ENCODE peak calls at places on chromosomes 3 and 15, in eight cellular contexts. One of them, this sample, is unnamed.

GRCh38 chr15:80426316-80426715 is 22.1 kb downstream of the ARNT2 start:
- DNase-seq in GM12891: no peak
- DNase-seq in H1: no peak
- DNase-seq in breast epithelium: no peak
- DNase-seq in A549: no peak
- DNase-seq in heart left ventricle: no peak
- DNase-seq in right lobe of liver: no peak
- DNase-seq in uterus: no peak
- DNase-seq in this sample: no peak

GRCh38 chr3:114313426-114313825 is 19.6 kb downstream of the TIGIT start:
- DNase-seq in right lobe of liver: no peak
- DNase-seq in GM12891: no peak
- DNase-seq in A549: no peak
- DNase-seq in breast epithelium: no peak
- DNase-seq in uterus: no peak
- DNase-seq in H1: no peak
- DNase-seq in heart left ventricle: no peak
- DNase-seq in this sample: no peak

GRCh38 chr3:5762506-5762905 is 575.0 kb downstream of the EDEM1 start:
- DNase-seq in heart left ventricle: no peak
- DNase-seq in GM12891: no peak
- DNase-seq in breast epithelium: no peak
- DNase-seq in uterus: no peak
- DNase-seq in H1: no peak
- DNase-seq in right lobe of liver: no peak
- DNase-seq in A549: no peak
- DNase-seq in this sample: no peak

GRCh38 chr15:61205427-61205826 is 23.7 kb downstream of the RORA start:
- DNase-seq in A549: no peak
- DNase-seq in H1: no peak
- DNase-seq in GM12891: no peak
- DNase-seq in right lobe of liver: no peak
- DNase-seq in breast epithelium: no peak
- DNase-seq in uterus: no peak
- DNase-seq in heart left ventricle: no peak
- DNase-seq in this sample: no peak

GRCh38 chr3:188698436-188698835 is 473.3 kb upstream of the TPRG1 start:
- DNase-seq in uterus: no peak
- DNase-seq in right lobe of liver: no peak
- DNase-seq in A549: no peak
- DNase-seq in heart left ventricle: no peak
- DNase-seq in H1: no peak
- DNase-seq in breast epithelium: no peak
- DNase-seq in GM12891: no peak
- DNase-seq in this sample: no peak

GRCh38 chr3:61858054-61858453 is 296.7 kb downstream of the PTPRG start:
- DNase-seq in breast epithelium: no peak
- DNase-seq in H1: no peak
- DNase-seq in uterus: no peak
- DNase-seq in GM12891: no peak
- DNase-seq in right lobe of liver: no peak
- DNase-seq in A549: no peak
- DNase-seq in heart left ventricle: no peak
- DNase-seq in this sample: no peak

GRCh38 chr15:59313703-59314332 is 58.9 kb downstream of the MYO1E start:
- DNase-seq in GM12891: no peak
- DNase-seq in uterus: peak
- DNase-seq in heart left ventricle: peak
- DNase-seq in A549: peak
- DNase-seq in breast epithelium: peak
- DNase-seq in right lobe of liver: peak
- DNase-seq in H1: no peak
- DNase-seq in this sample: no peak

GRCh38 chr3:32930161-32930560 is 21.3 kb upstream of the CCR4 start:
- DNase-seq in breast epithelium: no peak
- DNase-seq in H1: no peak
- DNase-seq in right lobe of liver: peak
- DNase-seq in heart left ventricle: no peak
- DNase-seq in A549: no peak
- DNase-seq in uterus: no peak
- DNase-seq in GM12891: no peak
- DNase-seq in this sample: no peak

GRCh38 chr15:35166730-35167359 is 81.8 kb upstream of the NANOGP8 start:
- DNase-seq in uterus: no peak
- DNase-seq in heart left ventricle: no peak
- DNase-seq in GM12891: no peak
- DNase-seq in H1: no peak
- DNase-seq in A549: no peak
- DNase-seq in breast epithelium: no peak
- DNase-seq in right lobe of liver: no peak
- DNase-seq in this sample: no peak

GRCh38 chr3:185595520-185595919 is 9.4 kb downstream of the SENP2 start:
- DNase-seq in H1: no peak
- DNase-seq in right lobe of liver: no peak
- DNase-seq in A549: no peak
- DNase-seq in breast epithelium: no peak
- DNase-seq in uterus: no peak
- DNase-seq in GM12891: no peak
- DNase-seq in heart left ventricle: no peak
- DNase-seq in this sample: no peak

GRCh38 chr3:42276419-42277132 is 10.6 kb upstream of the CCK start:
- DNase-seq in uterus: no peak
- DNase-seq in GM12891: no peak
- DNase-seq in heart left ventricle: no peak
- DNase-seq in H1: no peak
- DNase-seq in right lobe of liver: no peak
- DNase-seq in A549: no peak
- DNase-seq in breast epithelium: no peak
- DNase-seq in this sample: no peak

GRCh38 chr3:56758539-56758981 is 43.2 kb downstream of the ARHGEF3 start:
- DNase-seq in right lobe of liver: no peak
- DNase-seq in GM12891: peak
- DNase-seq in uterus: peak
- DNase-seq in breast epithelium: no peak
- DNase-seq in H1: no peak
- DNase-seq in heart left ventricle: no peak
- DNase-seq in A549: peak
- DNase-seq in this sample: peak

GRCh38 chr3:72665701-72666443 is 182.4 kb downstream of the SHQ1 start:
- DNase-seq in right lobe of liver: peak
- DNase-seq in uterus: no peak
- DNase-seq in H1: no peak
- DNase-seq in breast epithelium: peak
- DNase-seq in A549: peak
- DNase-seq in heart left ventricle: peak
- DNase-seq in GM12891: no peak
- DNase-seq in this sample: peak

GRCh38 chr3:138412821-138413531 is 21.4 kb upstream of the ESYT3 start:
- DNase-seq in right lobe of liver: no peak
- DNase-seq in breast epithelium: no peak
- DNase-seq in GM12891: no peak
- DNase-seq in H1: no peak
- DNase-seq in uterus: no peak
- DNase-seq in A549: no peak
- DNase-seq in heart left ventricle: no peak
- DNase-seq in this sample: no peak

GRCh38 chr3:126512916-126513650 is 4.5 kb downstream of the UROC1 start:
- DNase-seq in right lobe of liver: peak
- DNase-seq in heart left ventricle: no peak
- DNase-seq in GM12891: no peak
- DNase-seq in A549: no peak
- DNase-seq in uterus: no peak
- DNase-seq in breast epithelium: no peak
- DNase-seq in H1: no peak
- DNase-seq in this sample: no peak

GRCh38 chr15:52143862-52144261 is 31.3 kb upstream of the BCL2L10 start:
- DNase-seq in right lobe of liver: no peak
- DNase-seq in GM12891: no peak
- DNase-seq in A549: no peak
- DNase-seq in H1: no peak
- DNase-seq in uterus: no peak
- DNase-seq in heart left ventricle: no peak
- DNase-seq in breast epithelium: no peak
- DNase-seq in this sample: peak

GRCh38 chr15:31591908-31592307 is 265.3 kb downstream of the KLF13 start:
- DNase-seq in uterus: no peak
- DNase-seq in H1: no peak
- DNase-seq in GM12891: no peak
- DNase-seq in breast epithelium: no peak
- DNase-seq in A549: no peak
- DNase-seq in right lobe of liver: no peak
- DNase-seq in heart left ventricle: no peak
- DNase-seq in this sample: no peak

GRCh38 chr3:13890377-13891016 is 10.6 kb upstream of the WNT7A start:
- DNase-seq in breast epithelium: no peak
- DNase-seq in uterus: no peak
- DNase-seq in heart left ventricle: no peak
- DNase-seq in A549: no peak
- DNase-seq in H1: no peak
- DNase-seq in right lobe of liver: no peak
- DNase-seq in GM12891: no peak
- DNase-seq in this sample: no peak

GRCh38 chr15:76994496-76994895 is 430 bp upstream of the PSTPIP1 start:
- DNase-seq in uterus: no peak
- DNase-seq in breast epithelium: no peak
- DNase-seq in H1: no peak
- DNase-seq in heart left ventricle: no peak
- DNase-seq in right lobe of liver: no peak
- DNase-seq in GM12891: no peak
- DNase-seq in A549: no peak
- DNase-seq in this sample: no peak

GRCh38 chr15:50182233-50183013 is 427 bp downstream of the SLC27A2 start:
- DNase-seq in A549: peak
- DNase-seq in heart left ventricle: peak
- DNase-seq in breast epithelium: no peak
- DNase-seq in GM12891: peak
- DNase-seq in right lobe of liver: no peak
- DNase-seq in uterus: no peak
- DNase-seq in H1: no peak
- DNase-seq in this sample: no peak

DNA sequence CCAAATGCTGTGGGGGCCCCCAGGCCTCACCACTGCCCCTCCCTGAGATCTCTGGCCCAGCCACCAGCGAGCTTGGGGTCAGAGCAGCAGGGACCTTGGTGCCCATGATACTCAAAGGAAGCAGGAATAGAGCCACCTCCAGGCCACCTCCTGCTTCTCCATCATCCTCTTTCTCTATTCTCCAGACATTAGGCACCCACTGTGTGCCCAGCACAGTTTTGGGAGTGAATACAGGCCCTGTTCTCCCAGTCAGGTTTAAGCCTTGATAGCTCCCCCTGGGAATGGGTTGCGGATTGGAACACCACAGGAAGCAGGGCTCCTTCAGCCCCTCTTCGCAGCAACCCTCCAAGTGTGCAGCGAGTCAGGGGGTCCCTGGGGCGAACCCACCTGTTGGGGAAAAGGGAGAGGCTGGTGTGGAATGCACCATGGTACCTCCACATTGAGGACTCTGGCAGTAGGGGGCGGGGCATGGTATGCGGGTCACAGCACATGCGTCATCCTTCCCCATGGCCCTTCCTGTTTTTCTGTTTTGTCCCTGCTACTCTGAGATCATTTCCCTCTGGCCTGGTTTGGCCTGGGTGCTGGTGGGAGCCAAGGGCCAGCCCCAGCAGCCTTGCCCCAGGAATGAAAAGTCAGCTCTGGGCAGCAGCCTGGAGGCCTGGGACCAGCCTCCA is 14.2 kb upstream of the SEMA3B start:
- DNase-seq in uterus: no peak
- DNase-seq in H1: no peak
- DNase-seq in GM12891: no peak
- DNase-seq in A549: no peak
- DNase-seq in right lobe of liver: peak
- DNase-seq in heart left ventricle: peak
- DNase-seq in breast epithelium: no peak
- DNase-seq in this sample: peak
- TF ChIP-seq POLR2A in uterus: peak
- TF ChIP-seq POLR2A in H1: no peak
- TF ChIP-seq POLR2A in GM12891: no peak
- TF ChIP-seq POLR2A in A549: no peak
- TF ChIP-seq POLR2A in right lobe of liver: no peak
- TF ChIP-seq POLR2A in heart left ventricle: no peak
- TF ChIP-seq POLR2A in breast epithelium: no peak
- TF ChIP-seq POLR2A in this sample: no peak

GRCh38 chr3:127673191-127674098 is 693 bp downstream of the ABTB1 start:
- DNase-seq in A549: peak
- DNase-seq in heart left ventricle: peak
- DNase-seq in GM12891: peak
- DNase-seq in uterus: peak
- DNase-seq in H1: no peak
- DNase-seq in right lobe of liver: peak
- DNase-seq in breast epithelium: peak
- DNase-seq in this sample: peak
- TF ChIP-seq POLR2A in A549: no peak
- TF ChIP-seq POLR2A in heart left ventricle: no peak
- TF ChIP-seq POLR2A in GM12891: no peak
- TF ChIP-seq POLR2A in uterus: no peak
- TF ChIP-seq POLR2A in H1: no peak
- TF ChIP-seq POLR2A in right lobe of liver: no peak
- TF ChIP-seq POLR2A in breast epithelium: no peak
- TF ChIP-seq POLR2A in this sample: no peak

DNA sequence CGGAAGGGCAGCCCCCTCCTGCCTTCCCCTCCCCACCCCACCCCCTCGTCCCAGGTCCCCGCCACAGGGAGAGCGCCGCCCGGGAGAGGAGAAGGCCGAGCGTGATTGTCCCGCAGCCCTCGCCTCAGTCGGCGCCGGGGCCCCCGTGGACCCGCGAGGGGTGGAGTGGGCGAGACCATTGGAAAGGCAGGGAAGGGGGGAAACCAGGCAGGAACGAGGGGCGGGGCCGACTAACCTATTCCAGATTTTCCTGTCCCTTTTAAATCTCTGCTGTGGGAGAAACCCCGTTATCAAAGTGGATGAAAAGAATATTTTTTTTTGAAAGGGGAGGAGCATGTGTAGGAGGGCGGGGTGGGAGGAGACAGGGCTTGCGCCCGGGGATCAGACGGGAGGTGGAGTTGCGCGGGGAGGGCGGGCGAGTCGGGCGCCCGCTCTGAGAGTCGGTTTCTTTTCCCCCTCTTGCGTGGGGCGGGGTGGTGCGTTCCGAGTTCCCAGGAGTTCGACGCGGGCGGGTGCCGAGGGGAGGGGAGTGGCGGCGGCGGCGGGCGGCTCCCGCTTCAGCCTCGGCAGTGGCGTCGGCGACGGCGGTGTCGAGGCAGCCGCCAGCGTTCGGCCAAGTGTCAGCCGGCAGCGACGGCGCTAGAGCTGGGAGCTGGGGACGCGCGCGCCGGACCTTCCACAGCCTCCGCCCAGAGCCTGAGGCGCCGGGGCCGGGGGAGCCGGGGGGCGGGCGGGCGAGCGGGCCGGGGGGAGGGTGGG is at the start of gene NECTIN3:
- DNase-seq in A549: peak
- DNase-seq in breast epithelium: peak
- DNase-seq in uterus: peak
- DNase-seq in GM12891: peak
- DNase-seq in H1: no peak
- DNase-seq in right lobe of liver: peak
- DNase-seq in heart left ventricle: peak
- DNase-seq in this sample: peak
- TF ChIP-seq POLR2A in A549: peak
- TF ChIP-seq POLR2A in breast epithelium: peak
- TF ChIP-seq POLR2A in uterus: no peak
- TF ChIP-seq POLR2A in GM12891: no peak
- TF ChIP-seq POLR2A in H1: peak
- TF ChIP-seq POLR2A in right lobe of liver: peak
- TF ChIP-seq POLR2A in heart left ventricle: peak
- TF ChIP-seq POLR2A in this sample: peak

GRCh38 chr15:68786753-68787152 is 33.9 kb downstream of the ANP32A start:
- DNase-seq in A549: no peak
- DNase-seq in heart left ventricle: no peak
- DNase-seq in GM12891: no peak
- DNase-seq in H1: no peak
- DNase-seq in right lobe of liver: no peak
- DNase-seq in uterus: no peak
- DNase-seq in breast epithelium: no peak
- DNase-seq in this sample: no peak
- TF ChIP-seq POLR2A in A549: no peak
- TF ChIP-seq POLR2A in heart left ventricle: no peak
- TF ChIP-seq POLR2A in GM12891: no peak
- TF ChIP-seq POLR2A in H1: no peak
- TF ChIP-seq POLR2A in right lobe of liver: no peak
- TF ChIP-seq POLR2A in uterus: no peak
- TF ChIP-seq POLR2A in breast epithelium: no peak
- TF ChIP-seq POLR2A in this sample: no peak

This sample was measured in H54.